ENCODE peak calls at places on chromosomes 3 and 15, in ten cellular contexts. S is activated T-cell treated with anti-CD3 and anti-CD28 coated beads for 1 hour; W is heart right ventricle; B is cardiac fibroblast; Y is brain microvascular endothelial cell; L is GM10248; E is PC-3; Q is left ventricle myocardium superior; P is stimulated activated CD8-positive, alpha-beta memory T cell treated with anti-CD3 and anti-CD28 coated beads, Interleukin-2, amount 100 ng/mL, for 48 hours; M is adipocyte. V is an unnamed sample.

GRCh38 chr15:50135123-50135541 is 16.1 kb upstream of the ATP8B4 start:
- DNase-seq in S (no peak), W (no peak), B (no peak), Y (peak; percentile 30), L (no peak), E (no peak), Q (no peak), P (peak; percentile 15), M (no peak), V (no peak)

GRCh38 chr15:42832577-42832976 is 88.0 kb downstream of the TTBK2 start:
- DNase-seq in S (no peak), W (no peak), B (peak; percentile 67), Y (peak; percentile 88), L (no peak), E (peak; percentile 83), Q (no peak), P (no peak), M (peak; percentile 46), V (peak; percentile 93)

GRCh38 chr3:56976666-56977560 is 83.6 kb upstream of the SPATA12 start:
- DNase-seq in S (no peak), W (no peak), B (peak; percentile 84), Y (peak; percentile 18), L (no peak), E (no peak), Q (no peak), P (no peak), M (peak; percentile 38), V (no peak)

GRCh38 chr15:77871838-77872371 is 205.6 kb downstream of the TBC1D2B start:
- DNase-seq in S (no peak), W (no peak), B (no peak), Y (no peak), L (no peak), E (no peak), Q (peak; percentile 14), P (no peak), M (no peak), V (no peak)

GRCh38 chr15:73981761-73982222 is 10.3 kb downstream of the STOML1 start:
- DNase-seq in S (no peak), W (no peak), B (peak; percentile 40), Y (no peak), L (no peak), E (no peak), Q (no peak), P (no peak), M (peak; percentile 53), V (no peak)

GRCh38 chr3:166455724-166456123 is 618.5 kb upstream of the BCHE start:
- DNase-seq in S (no peak), W (no peak), B (no peak), Y (peak; percentile 18), L (no peak), E (peak; percentile 66), Q (no peak), P (no peak), M (no peak), V (no peak)

GRCh38 chr3:32018723-32019564 is 37.4 kb downstream of the ZNF860 start:
- DNase-seq in S (no peak), W (no peak), B (peak; percentile 74), Y (peak; percentile 28), L (peak; percentile 42), E (peak; percentile 78), Q (no peak), P (no peak), M (peak; percentile 87), V (no peak)

GRCh38 chr3:126554560-126555525 is 3.9 kb downstream of the C3orf22 start:
- DNase-seq in S (no peak), W (no peak), B (no peak), Y (no peak), L (no peak), E (no peak), Q (no peak), P (no peak), M (no peak), V (no peak)

GRCh38 chr3:15631426-15632211 is 30.1 kb downstream of the BTD start:
- DNase-seq in S (no peak), W (no peak), B (no peak), Y (no peak), L (no peak), E (no peak), Q (no peak), P (no peak), M (no peak), V (no peak)

GRCh38 chr3:134449277-134449676 is 36.5 kb downstream of the ANAPC13 start:
- DNase-seq in S (no peak), W (no peak), B (peak; percentile 68), Y (peak; percentile 54), L (no peak), E (peak; percentile 57), Q (peak; percentile 46), P (no peak), M (peak; percentile 53), V (no peak)